ENCODE peak calls at places on chromosomes 11 and 22, in eight cellular contexts. F is kidney; K is heart right ventricle; U is CD8-positive, alpha-beta T cell; X is dorsolateral prefrontal cortex; E is neuronal stem cell; Z is left ventricle myocardium inferior; M is fibroblast of lung. L is an unnamed sample.

GRCh38 chr11:29937526-29937925 is 79.3 kb downstream of the KCNA4 start:
- DNase-seq in E (no peak), U (no peak), M (no peak), K (no peak), F (no peak), Z (no peak), X (no peak), L (no peak)

GRCh38 chr11:112247198-112247597 is 13.5 kb downstream of the PLET1 start:
- DNase-seq in K (no peak), F (no peak), Z (no peak), X (no peak), U (no peak), E (no peak), M (peak; percentile 58), L (no peak)

GRCh38 chr11:70468256-70469230 is 70.2 kb downstream of the CTTN start:
- DNase-seq in Z (no peak), E (no peak), F (no peak), X (no peak), U (no peak), M (no peak), K (no peak), L (no peak)

GRCh38 chr22:37566329-37566837 is 6.1 kb downstream of the CDC42EP1 start:
- DNase-seq in K (no peak), M (no peak), E (no peak), Z (no peak), U (peak; percentile 39), X (peak; percentile 36), F (peak; percentile 79), L (no peak)

GRCh38 chr11:80167766-80168165 is 726.9 kb upstream of the TENM4 start:
- DNase-seq in Z (no peak), K (no peak), M (peak; percentile 51), X (no peak), F (no peak), U (no peak), E (peak; percentile 12), L (no peak)

GRCh38 chr22:38882480-38882879 is 10.5 kb upstream of the CBX6 start:
- DNase-seq in E (no peak), M (no peak), F (peak; percentile 86), X (no peak), U (no peak), Z (no peak), K (no peak), L (no peak)

GRCh38 chr11:62245271-62245753 is 3.3 kb downstream of the SCGB1D2 start:
- DNase-seq in X (no peak), E (peak; percentile 41), F (no peak), U (no peak), Z (no peak), M (peak; percentile 22), K (no peak), L (no peak)

GRCh38 chr22:38097557-38098409 is 12.7 kb downstream of the BAIAP2L2 start:
- DNase-seq in X (no peak), M (no peak), F (peak; percentile 73), E (peak; percentile 73), Z (no peak), K (no peak), U (no peak), L (no peak)

GRCh38 chr11:70512716-70513115 is 114.4 kb downstream of the CTTN start:
- DNase-seq in E (no peak), Z (no peak), F (no peak), K (no peak), X (no peak), U (no peak), M (no peak), L (no peak)

GRCh38 chr11:35949242-35949641 is 5.4 kb downstream of the LDLRAD3 start:
- DNase-seq in Z (no peak), X (no peak), M (no peak), E (no peak), U (no peak), F (no peak), K (no peak), L (no peak)

GRCh38 chr11:88174627-88175003 is 628 bp downstream of the RAB38 start:
- DNase-seq in K (peak; percentile 50), X (no peak), F (peak; percentile 87), Z (peak; percentile 45), U (no peak), E (peak; percentile 29), M (peak; percentile 78), L (peak; percentile 1)

GRCh38 chr11:12581923-12582322 is 92.3 kb upstream of the TEAD1 start:
- DNase-seq in K (no peak), E (no peak), Z (no peak), M (peak; percentile 95), F (peak; percentile 67), X (no peak), U (no peak), L (no peak)

GRCh38 chr11:74325649-74326645 is 14.5 kb upstream of the P4HA3 start:
- DNase-seq in M (peak; percentile 93), F (peak; percentile 88), E (no peak), U (no peak), X (peak; percentile 32), K (peak; percentile 86), Z (peak; percentile 86), L (no peak)

GRCh38 chr11:117720061-117720511 is 76.9 kb downstream of the DSCAML1 start:
- DNase-seq in U (no peak), E (peak; percentile 78), K (no peak), X (no peak), F (no peak), M (no peak), Z (no peak), L (no peak)

GRCh38 chr22:43449831-43450225 is 38.0 kb downstream of the MPPED1 start:
- DNase-seq in E (no peak), Z (no peak), M (no peak), X (no peak), F (no peak), K (no peak), U (no peak), L (no peak)

GRCh38 chr22:46457502-46458488 is 79.6 kb downstream of the CELSR1 start:
- DNase-seq in F (peak; percentile 64), K (no peak), M (peak; percentile 87), E (no peak), U (no peak), Z (no peak), X (no peak), L (no peak)

GRCh38 chr11:47278769-47279168 is 8.8 kb downstream of the MADD start:
- DNase-seq in U (no peak), F (no peak), E (no peak), K (no peak), Z (no peak), M (no peak), X (no peak), L (no peak)
- H3K27ac ChIP-seq in U (no peak overlapping the region), F (no peak overlapping the region), E (no peak overlapping the region), K (no peak overlapping the region), Z (no peak overlapping the region), M (no peak overlapping the region), X (no peak overlapping the region), L (no peak overlapping the region)

GRCh38 chr11:73228268-73229134 is 10.4 kb downstream of the P2RY2 start:
- DNase-seq in K (no peak), Z (no peak), E (no peak), F (peak; percentile 29), M (no peak), U (no peak), X (no peak), L (no peak)

GRCh38 chr11:73229321-73230275 is 11.5 kb downstream of the P2RY2 start:
- DNase-seq in Z (peak; percentile 52), X (peak; percentile 9), K (peak; percentile 50), M (no peak), F (no peak), E (no peak), U (no peak), L (no peak)

GRCh38 chr11:73225851-73226250 is 7.8 kb downstream of the P2RY2 start:
- DNase-seq in X (no peak), K (no peak), E (no peak), U (no peak), M (no peak), F (peak; percentile 43), Z (no peak), L (no peak)

GRCh38 chr11:73226297-73227006 is 8.4 kb downstream of the P2RY2 start:
- DNase-seq in U (no peak), F (peak; percentile 34), X (no peak), K (no peak), M (no peak), Z (no peak), E (no peak), L (no peak)

GRCh38 chr11:73227571-73228211 is 9.6 kb downstream of the P2RY2 start:
- DNase-seq in F (peak; percentile 93), E (no peak), U (no peak), K (no peak), M (no peak), X (peak; percentile 2), Z (no peak), L (no peak)
- H3K27ac ChIP-seq in F (no peak overlapping the region), E (no peak overlapping the region), U (no peak overlapping the region), K (no peak overlapping the region), M (no peak overlapping the region), X (no peak overlapping the region), Z (no peak overlapping the region), L (no peak overlapping the region)

GRCh38 chr22:50469377-50470305 is 5.2 kb downstream of the SBF1 start:
- DNase-seq in U (peak; percentile 97), M (peak; percentile 68), K (no peak), F (peak; percentile 93), Z (peak; percentile 41), E (no peak), X (no peak), L (no peak)
- H3K27ac ChIP-seq in U (peak overlapping the region; percentile 81), M (no peak overlapping the region), K (no peak overlapping the region), F (no peak overlapping the region), Z (no peak overlapping the region), E (no peak overlapping the region), X (peak overlapping the region; percentile 83), L (peak overlapping the region; percentile 96)

GRCh38 chr22:42363851-42364250 is 68.4 kb downstream of the NFAM1 start:
- DNase-seq in M (no peak), X (no peak), U (no peak), E (no peak), K (no peak), Z (no peak), F (no peak), L (no peak)

GRCh38 chr22:42365942-42366660 is 66.1 kb downstream of the NFAM1 start:
- DNase-seq in K (no peak), U (no peak), F (no peak), Z (no peak), M (no peak), X (no peak), E (no peak), L (no peak)

GRCh38 chr22:42364641-42365336 is 67.4 kb downstream of the NFAM1 start:
- DNase-seq in U (no peak), E (no peak), M (peak; percentile 47), K (peak; percentile 40), X (no peak), F (no peak), Z (peak; percentile 27), L (no peak)

GRCh38 chr22:42366815-42367581 is 65.2 kb downstream of the NFAM1 start:
- DNase-seq in Z (peak; percentile 51), U (no peak), E (no peak), K (no peak), F (no peak), M (no peak), X (no peak), L (peak; percentile 22)

DNA sequence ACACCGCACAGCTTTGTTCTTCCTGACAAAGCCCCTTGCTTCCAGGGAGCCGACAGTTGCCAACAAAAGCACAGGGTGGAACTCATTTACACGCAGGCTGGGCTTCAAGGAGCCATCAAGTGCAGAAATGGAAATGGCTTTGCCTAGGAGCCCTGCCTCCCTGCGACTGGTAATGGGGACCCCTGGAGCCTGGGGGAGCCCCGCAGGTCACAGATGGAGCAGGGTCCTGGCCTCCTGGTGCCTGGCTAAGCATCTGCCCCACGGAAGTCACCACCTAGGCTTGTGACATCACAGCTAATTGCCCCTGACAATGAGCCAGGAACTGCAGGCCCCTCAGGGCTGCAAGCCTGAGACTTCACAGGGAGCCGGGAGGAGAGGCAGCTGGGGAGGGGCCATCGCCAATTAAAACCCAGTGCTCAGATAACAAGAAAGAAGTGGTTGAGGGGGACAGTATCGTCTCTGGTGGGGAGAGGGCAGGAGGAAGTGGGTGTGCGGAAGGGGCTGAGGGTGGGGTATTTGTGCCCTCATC is 66.8 kb downstream of the NFAM1 start:
- DNase-seq in M (peak; percentile 15), E (no peak), Z (no peak), F (no peak), K (no peak), X (no peak), U (no peak), L (peak; percentile 22)
- H3K27ac ChIP-seq in M (no peak overlapping the region), E (no peak overlapping the region), Z (peak overlapping the region; percentile 76), F (no peak overlapping the region), K (peak overlapping the region; percentile 67), X (peak overlapping the region; percentile 69), U (no peak overlapping the region), L (peak overlapping the region; percentile 75)

L was measured in substantia nigra.